ENCODE peak calls at places on chromosomes 6 and 20, in five cellular contexts. C is activated B cell treated with CpG ODN at 0.5 μM for 24 hours, O is Panc1, P is Peyer's patch, X is choroid plexus epithelial cell. Q is an unnamed sample.

GRCh38 chr6:38656896-38657295 is 17.2 kb upstream of the BTBD9 start:
- DNase-seq in C (no peak), O (no peak), P (no peak), X (no peak), Q (peak)

GRCh38 chr6:24933868-24934401 is 1.8 kb downstream of the RIPOR2 start:
- DNase-seq in C (no peak), O (peak), P (peak), X (peak), Q (no peak)

GRCh38 chr6:3751730-3752537 is 421 bp upstream of the PXDC1 start:
- DNase-seq in C (peak), O (no peak), P (peak), X (peak), Q (peak)

GRCh38 chr6:15841937-15842698 is 179.3 kb upstream of the DTNBP1 start:
- DNase-seq in C (no peak), O (no peak), P (no peak), X (no peak), Q (no peak)

GRCh38 chr6:111722220-111722731 is 116.6 kb upstream of the TRAF3IP2 start:
- DNase-seq in C (no peak), O (no peak), P (no peak), X (peak), Q (no peak)

GRCh38 chr6:130069471-130069870 is 51.1 kb downstream of the L3MBTL3 start:
- DNase-seq in C (no peak), O (no peak), P (no peak), X (no peak), Q (no peak)

GRCh38 chr6:7758456-7758855 is 32.6 kb downstream of the BMP6 start:
- DNase-seq in C (no peak), O (peak), P (no peak), X (peak), Q (no peak)

GRCh38 chr6:90425161-90425641 is 128.6 kb upstream of the BACH2 start:
- DNase-seq in C (no peak), O (no peak), P (no peak), X (no peak), Q (peak)

GRCh38 chr20:17617868-17618672 is 48.2 kb downstream of the DSTN start:
- DNase-seq in C (peak), O (no peak), P (peak), X (no peak), Q (peak)

GRCh38 chr6:90294614-90294988 is 2.0 kb downstream of the BACH2 start:
- DNase-seq in C (no peak), O (no peak), P (peak), X (no peak), Q (no peak)

GRCh38 chr6:158050955-158051354 is 69.3 kb downstream of the SYNJ2 start:
- DNase-seq in C (no peak), O (no peak), P (no peak), X (no peak), Q (no peak)
- TF ChIP-seq CTCF in C (no peak), O (no peak), P (no peak), X (no peak), Q (no peak)

DNA sequence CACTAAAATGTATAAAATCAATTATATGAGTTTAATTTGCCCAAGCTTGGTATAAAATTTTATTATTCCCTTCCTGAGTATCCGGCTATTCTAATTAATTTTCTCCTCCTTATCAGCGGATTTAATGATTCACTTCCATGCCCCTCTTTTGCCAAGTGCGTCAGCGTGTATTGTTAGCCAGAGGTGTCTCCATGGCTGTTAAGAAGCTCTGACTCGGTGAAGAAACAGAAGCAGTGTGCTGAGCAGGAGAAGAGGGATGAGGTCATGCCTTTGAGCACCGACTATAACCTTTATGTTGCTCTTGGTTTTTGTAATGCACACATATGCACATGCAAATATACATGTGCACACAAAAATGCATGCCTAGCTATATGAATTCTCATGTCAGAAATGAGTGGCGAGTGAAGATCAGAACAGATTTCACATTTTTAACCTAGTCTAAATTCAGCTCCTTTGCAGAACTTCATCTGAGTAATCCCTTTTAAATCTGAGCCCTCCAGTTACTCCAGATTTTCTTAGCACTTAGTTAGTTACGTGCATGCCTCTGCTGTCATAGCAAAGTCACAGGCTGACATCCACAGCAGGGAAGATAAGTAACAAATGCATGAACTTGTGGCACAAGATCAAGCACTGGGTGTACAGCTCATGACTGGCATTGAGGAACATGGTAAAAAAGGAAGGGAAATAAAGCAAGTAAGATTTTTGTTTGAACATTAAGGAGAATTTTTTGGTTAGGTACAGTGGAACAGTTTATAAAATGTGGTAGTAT is 24.3 kb downstream of the HTR1E start:
- DNase-seq in C (no peak), O (no peak), P (no peak), X (no peak), Q (no peak)
- TF ChIP-seq CTCF in C (no peak), O (no peak), P (no peak), X (no peak), Q (no peak)

GRCh38 chr20:5402903-5403531 is 86.3 kb upstream of the PROKR2 start:
- DNase-seq in C (no peak), O (peak), P (no peak), X (peak), Q (peak)
- TF ChIP-seq CTCF in C (no peak), O (peak), P (no peak), X (peak), Q (peak)

DNA sequence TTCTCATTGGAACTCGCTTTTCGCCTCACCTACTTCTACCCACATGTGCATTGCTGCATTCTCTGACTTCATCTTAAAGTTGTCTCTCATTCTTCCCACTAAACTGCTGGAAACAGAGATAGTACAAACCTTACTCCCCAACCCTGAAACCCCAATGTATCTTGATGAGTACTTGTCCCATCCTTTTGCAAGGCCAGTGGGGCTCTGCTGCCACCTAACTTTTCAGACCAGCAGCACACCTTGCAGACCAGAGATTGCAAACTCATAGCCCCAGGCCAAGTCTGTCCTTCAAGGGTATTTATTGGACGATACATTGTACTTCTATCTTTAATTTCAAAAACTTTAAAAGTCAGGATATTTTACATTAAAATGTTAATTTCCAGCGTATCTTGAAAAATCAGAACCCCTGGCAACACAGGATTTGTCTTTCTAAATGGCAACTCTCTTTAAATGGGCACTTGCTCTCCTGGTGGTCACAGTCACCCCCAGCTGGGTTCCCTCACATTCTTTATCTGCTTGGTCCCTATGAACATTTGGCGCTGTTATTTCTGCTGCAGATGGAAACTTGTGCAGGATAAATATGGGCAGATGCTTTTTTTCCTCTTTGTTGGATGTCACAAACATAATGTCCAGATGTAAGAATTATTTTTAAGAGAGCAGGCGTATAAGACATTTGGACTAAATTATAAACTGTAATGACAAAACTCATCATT is 83.9 kb downstream of the SOD2 start:
- DNase-seq in C (no peak), O (peak), P (no peak), X (peak), Q (peak)
- TF ChIP-seq CTCF in C (no peak), O (peak), P (no peak), X (peak), Q (peak)

DNA sequence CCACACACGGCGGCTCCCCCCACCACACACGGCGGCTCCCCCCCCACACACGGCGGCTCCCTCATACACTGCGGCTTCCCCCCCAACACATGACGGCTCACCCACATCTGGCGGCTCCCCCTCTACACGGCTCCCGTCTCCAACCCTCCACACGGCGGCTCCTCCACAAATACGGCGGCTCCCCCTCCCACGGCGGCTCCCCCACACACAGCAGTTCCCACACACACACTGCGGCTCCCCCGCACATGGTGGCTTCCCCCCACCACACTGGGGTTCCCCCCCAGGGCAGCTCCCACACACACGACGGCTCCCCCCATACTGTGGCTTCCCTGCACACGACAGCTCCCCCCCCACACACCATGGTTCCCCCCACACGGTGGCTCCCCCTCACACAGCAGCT is 98.0 kb downstream of the TTLL2 start:
- DNase-seq in C (no peak), O (no peak), P (no peak), X (no peak), Q (no peak)
- TF ChIP-seq CTCF in C (no peak), O (no peak), P (no peak), X (no peak), Q (no peak)

Q was measured in GM13977.